ENCODE peak calls at places on chromosomes 6 and 20, in seven cellular contexts. K is breast epithelium, B is lower leg skin, S is IMR-90, D is NB4, Y is uterus, Q is transverse colon. O is an unnamed sample.

GRCh38 chr6:131398176-131398575 is 174.8 kb upstream of the ARG1 start:
- DNase-seq in B (no peak), K (no peak), Q (no peak), Y (no peak), D (no peak), S (no peak), O (no peak)

GRCh38 chr20:23086056-23086551 is at the start of gene CD93:
- DNase-seq in D (peak), Q (no peak), B (no peak), S (peak), Y (peak), K (no peak), O (peak)

GRCh38 chr6:56955171-56956155 is 556 bp downstream of the BEND6 start:
- DNase-seq in K (peak), B (peak), S (peak), Q (peak), D (peak), Y (peak), O (peak)

GRCh38 chr6:160348552-160349441 is 619 bp downstream of the SLC22A3 start:
- DNase-seq in D (no peak), K (no peak), Y (no peak), Q (peak), S (no peak), B (no peak), O (peak)

GRCh38 chr6:169887529-169888140 is 136.2 kb downstream of the ERMARD start:
- DNase-seq in Y (no peak), D (no peak), Q (no peak), S (no peak), K (no peak), B (peak), O (peak)

GRCh38 chr20:47610247-47610944 is 108.7 kb downstream of the NCOA3 start:
- DNase-seq in S (peak), K (no peak), B (peak), Y (peak), Q (peak), D (peak), O (no peak)

GRCh38 chr6:35381132-35381531 is 38.8 kb downstream of the PPARD start:
- DNase-seq in Y (no peak), B (no peak), Q (no peak), S (peak), K (no peak), D (no peak), O (no peak)

GRCh38 chr20:23347791-23348190 is 2.8 kb upstream of the NXT1 start:
- DNase-seq in Y (no peak), D (no peak), K (no peak), Q (no peak), B (no peak), S (no peak), O (no peak)

GRCh38 chr6:154555075-154555677 is 44.7 kb upstream of the CNKSR3 start:
- DNase-seq in K (no peak), B (no peak), S (peak), Q (peak), Y (no peak), D (no peak), O (no peak)

GRCh38 chr6:21949211-21949801 is 347.5 kb downstream of the PRL start:
- DNase-seq in B (no peak), Y (no peak), Q (no peak), D (no peak), K (no peak), S (peak), O (no peak)

GRCh38 chr20:32110727-32111126 is 1.2 kb downstream of the TM9SF4 start:
- DNase-seq in D (no peak), K (no peak), B (no peak), Y (no peak), S (no peak), Q (no peak), O (no peak)

GRCh38 chr20:32110173-32110704 is 725 bp downstream of the TM9SF4 start:
- DNase-seq in K (no peak), Y (no peak), D (no peak), B (no peak), S (no peak), Q (no peak), O (no peak)

GRCh38 chr20:32111287-32111686 is 1.8 kb downstream of the TM9SF4 start:
- DNase-seq in Q (no peak), B (no peak), Y (no peak), S (no peak), D (no peak), K (no peak), O (no peak)

GRCh38 chr20:32108814-32109391 is 611 bp upstream of the TM9SF4 start:
- DNase-seq in Q (no peak), S (no peak), Y (no peak), B (no peak), K (no peak), D (no peak), O (no peak)

GRCh38 chr20:32109392-32110172 is at the start of gene TM9SF4:
- DNase-seq in B (peak), K (peak), D (peak), Q (peak), S (peak), Y (peak), O (peak)
- TF ChIP-seq POLR2A in B (no peak), K (peak), D (peak), Q (peak), S (peak), Y (peak), O (peak)

GRCh38 chr6:43386492-43386891 is 17.0 kb upstream of the ZNF318 start:
- DNase-seq in S (peak), K (no peak), B (no peak), Y (no peak), Q (no peak), D (peak), O (no peak)
- TF ChIP-seq CTCF in S (peak), K (no peak), B (no peak), Y (no peak), Q (no peak), D (peak), O (no peak)

DNA sequence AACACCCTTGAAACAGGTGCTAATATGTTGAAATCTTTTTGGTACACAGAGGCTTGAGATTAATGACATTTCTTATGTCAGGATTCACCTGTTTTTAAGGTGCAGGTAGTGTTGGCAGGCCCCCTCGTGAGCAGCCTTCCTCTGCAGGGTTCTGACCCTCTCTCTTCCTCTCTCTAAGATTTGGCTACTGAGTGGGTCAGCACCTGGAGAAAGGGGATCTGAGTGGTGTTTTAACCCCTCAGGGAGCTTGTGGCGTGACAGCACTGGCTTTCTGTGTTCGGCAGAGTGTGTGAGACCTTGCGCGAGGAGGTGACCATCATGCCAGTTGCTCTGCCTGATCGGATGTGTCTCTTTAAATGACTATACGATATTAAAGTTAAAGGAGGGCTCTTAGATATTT is 37.1 kb downstream of the HIVEP1 start:
- DNase-seq in Y (no peak), B (no peak), D (no peak), K (no peak), S (no peak), Q (no peak), O (no peak)
- H3K4me3 ChIP-seq in Y (no peak), B (no peak), D (no peak), K (no peak), S (no peak), Q (no peak), O (no peak)

GRCh38 chr6:26272171-26272631 is 92.8 kb upstream of the BTN3A2 start:
- DNase-seq in S (no peak), D (peak), B (no peak), K (no peak), Q (peak), Y (peak), O (peak)

GRCh38 chr6:26270121-26270861 is 94.7 kb upstream of the BTN3A2 start:
- DNase-seq in D (peak), Q (no peak), B (no peak), Y (no peak), S (no peak), K (no peak), O (no peak)

GRCh38 chr6:26269406-26270120 is 95.4 kb upstream of the BTN3A2 start:
- DNase-seq in B (no peak), K (no peak), Y (no peak), S (no peak), D (no peak), Q (no peak), O (no peak)

GRCh38 chr6:26271640-26272090 is 93.3 kb upstream of the BTN3A2 start:
- DNase-seq in Q (peak), D (no peak), B (no peak), S (no peak), K (no peak), Y (no peak), O (no peak)

GRCh38 chr6:26270903-26271639 is 93.9 kb upstream of the BTN3A2 start:
- DNase-seq in Y (peak), D (peak), B (peak), K (no peak), Q (peak), S (peak), O (peak)
- TF ChIP-seq POLR2A in Y (peak), D (peak), B (no peak), K (no peak), Q (peak), S (peak), O (no peak)

DNA sequence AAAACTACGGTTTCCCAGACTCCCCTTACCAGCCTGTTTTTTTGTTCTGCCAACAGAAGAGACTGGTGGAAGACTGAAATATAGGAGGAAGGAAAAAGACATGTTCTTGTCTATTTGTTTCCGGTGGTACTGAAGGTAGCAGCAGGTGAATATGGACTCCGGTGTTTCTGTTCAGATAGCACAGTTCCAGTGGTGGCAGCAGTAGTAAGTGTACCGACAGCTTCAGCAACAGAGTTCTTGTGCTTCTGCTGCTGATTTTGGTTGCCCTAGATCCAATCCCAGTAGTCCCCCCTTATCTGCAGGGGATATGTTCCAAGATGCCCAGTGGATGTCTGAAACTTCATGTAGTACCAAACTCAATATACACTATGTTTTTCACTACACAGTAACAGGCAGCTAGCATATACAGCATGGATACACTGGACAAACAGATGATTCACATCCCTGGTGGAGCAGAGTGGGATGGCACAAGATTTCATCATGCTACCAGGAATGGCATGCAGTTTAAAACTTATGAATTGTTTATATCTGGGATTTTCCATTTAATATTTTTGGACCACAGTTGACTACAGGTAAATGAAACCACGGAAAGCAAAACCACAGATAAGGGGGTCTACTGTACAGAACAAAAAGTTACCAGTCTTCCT is 301.8 kb downstream of the BTBD9 start:
- DNase-seq in Q (no peak), K (no peak), B (no peak), D (no peak), S (peak), Y (no peak), O (no peak)
- TF ChIP-seq CTCF in Q (no peak), K (no peak), B (no peak), D (no peak), S (peak), Y (no peak), O (no peak)

O was measured in ovary.